ENCODE peak calls at places on chromosomes 12 and 14, in six cellular contexts. One of them, this sample, is unnamed.

GRCh38 chr14:79842270-79842669 is 369.0 kb downstream of the DIO2 start:
- DNase-seq in fibroblast of lung: peak
- DNase-seq in PC-3: peak
- DNase-seq in HCT116: no peak
- DNase-seq in IMR-90: peak
- DNase-seq in GM23338: no peak
- DNase-seq in this sample: no peak

GRCh38 chr12:45648070-45648469 is 81.4 kb upstream of the ARID2 start:
- DNase-seq in fibroblast of lung: no peak
- DNase-seq in PC-3: no peak
- DNase-seq in HCT116: no peak
- DNase-seq in IMR-90: no peak
- DNase-seq in GM23338: no peak
- DNase-seq in this sample: peak

GRCh38 chr12:4379410-4379809 is at the start of gene FGF23:
- DNase-seq in fibroblast of lung: peak
- DNase-seq in PC-3: peak
- DNase-seq in HCT116: no peak
- DNase-seq in IMR-90: peak
- DNase-seq in GM23338: peak
- DNase-seq in this sample: no peak

GRCh38 chr12:126434412-126434811 is 1369.2 kb downstream of the AACS start:
- DNase-seq in fibroblast of lung: no peak
- DNase-seq in PC-3: no peak
- DNase-seq in HCT116: no peak
- DNase-seq in IMR-90: no peak
- DNase-seq in GM23338: no peak
- DNase-seq in this sample: no peak

GRCh38 chr14:77738559-77739250 is 22.3 kb downstream of the SNW1 start:
- DNase-seq in fibroblast of lung: peak
- DNase-seq in PC-3: no peak
- DNase-seq in HCT116: no peak
- DNase-seq in IMR-90: peak
- DNase-seq in GM23338: no peak
- DNase-seq in this sample: no peak

GRCh38 chr14:38205949-38206665 is 1.6 kb upstream of the SSTR1 start:
- DNase-seq in fibroblast of lung: no peak
- DNase-seq in PC-3: no peak
- DNase-seq in HCT116: no peak
- DNase-seq in IMR-90: no peak
- DNase-seq in GM23338: peak
- DNase-seq in this sample: no peak

GRCh38 chr14:101363880-101364391 is 197.4 kb upstream of the DIO3 start:
- DNase-seq in fibroblast of lung: no peak
- DNase-seq in PC-3: no peak
- DNase-seq in HCT116: no peak
- DNase-seq in IMR-90: no peak
- DNase-seq in GM23338: no peak
- DNase-seq in this sample: no peak

GRCh38 chr12:78115889-78116288 is 285.2 kb downstream of the NAV3 start:
- DNase-seq in fibroblast of lung: no peak
- DNase-seq in PC-3: no peak
- DNase-seq in HCT116: no peak
- DNase-seq in IMR-90: peak
- DNase-seq in GM23338: no peak
- DNase-seq in this sample: no peak

GRCh38 chr14:49972840-49973239 is 80.0 kb downstream of the ARF6 start:
- DNase-seq in fibroblast of lung: peak
- DNase-seq in PC-3: peak
- DNase-seq in HCT116: peak
- DNase-seq in IMR-90: peak
- DNase-seq in GM23338: no peak
- DNase-seq in this sample: peak

GRCh38 chr14:52835122-52835903 is 43.9 kb upstream of the GNPNAT1 start:
- DNase-seq in fibroblast of lung: peak
- DNase-seq in PC-3: peak
- DNase-seq in HCT116: peak
- DNase-seq in IMR-90: peak
- DNase-seq in GM23338: peak
- DNase-seq in this sample: no peak

GRCh38 chr14:104558231-104559042 is 21.1 kb upstream of the C14orf180 start:
- DNase-seq in fibroblast of lung: no peak
- DNase-seq in PC-3: no peak
- DNase-seq in HCT116: no peak
- DNase-seq in IMR-90: no peak
- DNase-seq in GM23338: no peak
- DNase-seq in this sample: no peak

GRCh38 chr12:4829793-4830162 is 79.9 kb upstream of the KCNA1 start:
- DNase-seq in fibroblast of lung: no peak
- DNase-seq in PC-3: no peak
- DNase-seq in HCT116: no peak
- DNase-seq in IMR-90: no peak
- DNase-seq in GM23338: no peak
- DNase-seq in this sample: no peak

GRCh38 chr12:123961585-123961984 is 11.0 kb downstream of the CCDC92 start:
- DNase-seq in fibroblast of lung: no peak
- DNase-seq in PC-3: no peak
- DNase-seq in HCT116: no peak
- DNase-seq in IMR-90: no peak
- DNase-seq in GM23338: no peak
- DNase-seq in this sample: no peak

GRCh38 chr12:89884917-89885316 is 176.3 kb upstream of the ATP2B1 start:
- DNase-seq in fibroblast of lung: no peak
- DNase-seq in PC-3: no peak
- DNase-seq in HCT116: no peak
- DNase-seq in IMR-90: no peak
- DNase-seq in GM23338: no peak
- DNase-seq in this sample: no peak

GRCh38 chr12:109734219-109735000 is 20.8 kb downstream of the FAM222A start:
- DNase-seq in fibroblast of lung: peak
- DNase-seq in PC-3: no peak
- DNase-seq in HCT116: no peak
- DNase-seq in IMR-90: peak
- DNase-seq in GM23338: peak
- DNase-seq in this sample: no peak

GRCh38 chr14:63174760-63175191 is 29.5 kb upstream of the RHOJ start:
- DNase-seq in fibroblast of lung: peak
- DNase-seq in PC-3: peak
- DNase-seq in HCT116: peak
- DNase-seq in IMR-90: peak
- DNase-seq in GM23338: peak
- DNase-seq in this sample: no peak

GRCh38 chr12:125015680-125016310 is 22.4 kb downstream of the BRI3BP start:
- DNase-seq in fibroblast of lung: peak
- DNase-seq in PC-3: no peak
- DNase-seq in HCT116: no peak
- DNase-seq in IMR-90: no peak
- DNase-seq in GM23338: no peak
- DNase-seq in this sample: no peak

GRCh38 chr14:32675433-32675832 is 263.2 kb upstream of the NPAS3 start:
- DNase-seq in fibroblast of lung: peak
- DNase-seq in PC-3: no peak
- DNase-seq in HCT116: no peak
- DNase-seq in IMR-90: no peak
- DNase-seq in GM23338: no peak
- DNase-seq in this sample: no peak

GRCh38 chr12:112878488-112878887 is 28.3 kb upstream of the OAS1 start:
- DNase-seq in fibroblast of lung: no peak
- DNase-seq in PC-3: no peak
- DNase-seq in HCT116: no peak
- DNase-seq in IMR-90: no peak
- DNase-seq in GM23338: no peak
- DNase-seq in this sample: no peak

GRCh38 chr12:28331130-28331529 is 140.9 kb downstream of the CCDC91 start:
- DNase-seq in fibroblast of lung: peak
- DNase-seq in PC-3: no peak
- DNase-seq in HCT116: no peak
- DNase-seq in IMR-90: no peak
- DNase-seq in GM23338: no peak
- DNase-seq in this sample: no peak
- H2AFZ ChIP-seq in fibroblast of lung: no peak
- H2AFZ ChIP-seq in PC-3: no peak
- H2AFZ ChIP-seq in HCT116: no peak
- H2AFZ ChIP-seq in IMR-90: no peak
- H2AFZ ChIP-seq in GM23338: no peak
- H2AFZ ChIP-seq in this sample: no peak

DNA sequence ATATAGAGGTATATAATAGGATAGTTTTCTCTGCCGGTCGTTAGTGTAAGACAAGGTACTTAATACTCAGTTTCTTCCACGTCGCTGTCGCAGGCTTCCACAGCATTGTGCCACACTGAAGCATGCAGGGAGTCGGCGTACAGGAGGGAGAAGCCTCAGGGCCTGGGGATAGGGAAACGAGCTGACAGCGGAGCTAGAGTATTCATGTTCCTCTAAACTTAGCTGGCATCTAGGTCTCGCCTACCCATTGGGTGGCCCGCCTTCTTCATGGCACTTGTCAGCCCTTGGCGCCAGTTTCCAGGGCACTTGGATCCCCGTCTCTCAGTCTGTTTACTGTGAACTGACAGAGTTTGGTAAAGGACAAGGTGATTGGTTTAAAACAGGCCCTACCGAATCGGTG is 73.6 kb downstream of the GNS start:
- DNase-seq in fibroblast of lung: no peak
- DNase-seq in PC-3: no peak
- DNase-seq in HCT116: no peak
- DNase-seq in IMR-90: no peak
- DNase-seq in GM23338: no peak
- DNase-seq in this sample: no peak
- H3K27ac ChIP-seq in fibroblast of lung: no peak
- H3K27ac ChIP-seq in PC-3: no peak
- H3K27ac ChIP-seq in HCT116: no peak
- H3K27ac ChIP-seq in IMR-90: no peak
- H3K27ac ChIP-seq in GM23338: peak
- H3K27ac ChIP-seq in this sample: no peak

DNA sequence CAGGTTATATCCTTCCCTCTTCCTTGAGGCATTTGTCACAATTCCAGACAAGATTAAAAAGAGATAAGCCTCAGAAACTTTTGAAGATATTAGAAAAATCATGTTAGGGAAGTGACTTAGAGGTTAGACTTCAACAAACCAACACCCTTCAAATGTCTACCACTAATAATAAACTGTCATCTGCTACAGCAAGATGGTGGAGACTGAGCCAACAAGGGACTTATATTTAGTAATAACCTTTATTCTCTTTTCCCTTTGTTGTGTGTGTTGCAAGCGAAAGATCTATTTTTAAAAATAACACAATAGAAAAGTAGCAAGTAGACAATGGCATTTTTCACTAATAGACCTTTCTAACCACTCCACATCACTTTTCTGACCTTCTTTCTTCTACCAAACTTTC is 28.6 kb downstream of the PRICKLE1 start:
- DNase-seq in fibroblast of lung: no peak
- DNase-seq in PC-3: no peak
- DNase-seq in HCT116: no peak
- DNase-seq in IMR-90: no peak
- DNase-seq in GM23338: no peak
- DNase-seq in this sample: no peak
- H2AFZ ChIP-seq in fibroblast of lung: no peak
- H2AFZ ChIP-seq in PC-3: no peak
- H2AFZ ChIP-seq in HCT116: no peak
- H2AFZ ChIP-seq in IMR-90: no peak
- H2AFZ ChIP-seq in GM23338: no peak
- H2AFZ ChIP-seq in this sample: no peak

GRCh38 chr14:73887116-73887490 is 444 bp downstream of the ZNF410 start:
- DNase-seq in fibroblast of lung: peak
- DNase-seq in PC-3: no peak
- DNase-seq in HCT116: no peak
- DNase-seq in IMR-90: peak
- DNase-seq in GM23338: no peak
- DNase-seq in this sample: peak
- H3K27ac ChIP-seq in fibroblast of lung: peak
- H3K27ac ChIP-seq in PC-3: peak
- H3K27ac ChIP-seq in HCT116: peak
- H3K27ac ChIP-seq in IMR-90: peak
- H3K27ac ChIP-seq in GM23338: peak
- H3K27ac ChIP-seq in this sample: peak